ENCODE peak calls at places on chromosomes 12 and 14, in nine cellular contexts. Z is psoas muscle, F is WERI-Rb-1, K is kidney, N is mesothelial cell of epicardium, H is cardiac fibroblast, R is K562, U is progenitor cell of endocrine pancreas, W is activated B cell treated with CpG ODN at 0.5 μM for 24 hours. P is an unnamed sample.

GRCh38 chr12:116266220-116266619 is 11.3 kb downstream of the MED13L start:
- DNase-seq in W (no peak), N (no peak), U (no peak), H (peak), K (no peak), R (no peak), F (no peak), Z (no peak), P (no peak)

GRCh38 chr14:56125772-56126411 is 7.7 kb downstream of the PELI2 start:
- DNase-seq in R (no peak), U (no peak), W (no peak), N (no peak), F (peak), H (no peak), Z (no peak), K (no peak), P (no peak)

GRCh38 chr12:12779529-12779928 is 5.9 kb upstream of the APOLD1 start:
- DNase-seq in F (no peak), U (no peak), Z (no peak), H (peak), W (no peak), R (no peak), N (no peak), K (no peak), P (no peak)

GRCh38 chr14:70357985-70358384 is 1.5 kb downstream of the COX16 start:
- DNase-seq in Z (no peak), U (no peak), W (no peak), H (no peak), K (no peak), F (no peak), R (no peak), N (no peak), P (no peak)

GRCh38 chr12:32454075-32454474 is 54.7 kb downstream of the FGD4 start:
- DNase-seq in K (no peak), F (no peak), W (no peak), U (no peak), H (peak), N (no peak), Z (no peak), R (no peak), P (no peak)

GRCh38 chr14:52313493-52313881 is 625 bp upstream of the PTGER2 start:
- DNase-seq in U (no peak), N (no peak), K (no peak), W (no peak), H (no peak), R (no peak), Z (no peak), F (no peak), P (no peak)

GRCh38 chr12:125330645-125331341 is 265.6 kb downstream of the AACS start:
- DNase-seq in R (peak), U (peak), H (peak), K (peak), N (peak), F (peak), Z (peak), W (peak), P (peak)

GRCh38 chr12:122062832-122063690 is 15.5 kb upstream of the MLXIP start:
- DNase-seq in U (no peak), Z (no peak), W (no peak), K (peak), F (no peak), N (no peak), R (peak), H (peak), P (no peak)

GRCh38 chr12:85794551-85794950 is 41.7 kb downstream of the RASSF9 start:
- DNase-seq in R (no peak), F (no peak), N (no peak), U (no peak), W (no peak), H (peak), Z (no peak), K (no peak), P (no peak)

GRCh38 chr12:176321-177181 is 37.4 kb downstream of the SLC6A12 start:
- DNase-seq in N (no peak), W (no peak), H (peak), R (peak), Z (no peak), K (no peak), F (peak), U (no peak), P (no peak)

GRCh38 chr12:107027304-107028053 is 40.5 kb upstream of the MTERF2 start:
- DNase-seq in U (no peak), K (no peak), Z (no peak), N (no peak), F (no peak), H (peak), R (no peak), W (no peak), P (no peak)

GRCh38 chr12:108777156-108777555 is 45.8 kb upstream of the CORO1C start:
- DNase-seq in N (no peak), U (no peak), R (no peak), H (no peak), K (no peak), F (no peak), Z (no peak), W (no peak), P (no peak)

GRCh38 chr12:9699898-9700605 is 30.5 kb downstream of the CLEC2D start:
- DNase-seq in H (peak), W (no peak), F (no peak), Z (no peak), R (no peak), K (no peak), U (no peak), N (no peak), P (no peak)

GRCh38 chr14:55979096-55979495 is 139.1 kb upstream of the PELI2 start:
- DNase-seq in H (no peak), W (no peak), R (no peak), N (no peak), Z (no peak), F (no peak), U (no peak), K (no peak), P (no peak)

GRCh38 chr12:3493225-3494049 is 2.4 kb downstream of the PRMT8 start:
- DNase-seq in F (peak), W (no peak), K (no peak), U (no peak), Z (peak), R (no peak), H (no peak), N (no peak), P (no peak)

GRCh38 chr14:55127491-55127951 is 1.5 kb upstream of the LGALS3 start:
- DNase-seq in U (no peak), K (no peak), W (no peak), H (peak), N (no peak), F (no peak), R (no peak), Z (no peak), P (no peak)

GRCh38 chr12:120640840-120641833 is 711 bp downstream of the CABP1 start:
- DNase-seq in U (peak), N (peak), R (peak), F (no peak), K (peak), H (peak), Z (peak), W (peak), P (peak)

GRCh38 chr14:88271205-88271604 is 51.9 kb downstream of the KCNK10 start:
- DNase-seq in N (no peak), R (no peak), U (no peak), H (no peak), W (no peak), F (no peak), K (no peak), Z (no peak), P (no peak)

GRCh38 chr12:64699504-64700115 is 59.6 kb downstream of the GNS start:
- DNase-seq in W (no peak), R (no peak), U (no peak), F (no peak), K (no peak), H (peak), Z (no peak), N (no peak), P (no peak)

GRCh38 chr12:46585854-46586621 is 213.5 kb upstream of the SLC38A2 start:
- DNase-seq in F (no peak), Z (no peak), U (no peak), W (no peak), K (no peak), H (peak), N (no peak), R (peak), P (no peak)

GRCh38 chr12:80016684-80017083 is 81.8 kb upstream of the PPP1R12A start:
- DNase-seq in U (no peak), N (no peak), F (no peak), R (no peak), W (no peak), Z (no peak), H (no peak), K (no peak), P (no peak)

GRCh38 chr12:30795410-30795659 is 40.6 kb upstream of the CAPRIN2 start:
- DNase-seq in R (no peak), Z (no peak), H (no peak), K (no peak), U (no peak), F (no peak), N (no peak), W (no peak), P (no peak)
- TF ChIP-seq CTCF in R (no peak), Z (no peak), H (no peak), K (no peak), U (no peak), F (no peak), N (no peak), W (no peak), P (no peak)

GRCh38 chr12:48932878-48933277 is 7.6 kb upstream of the FKBP11 start:
- DNase-seq in Z (no peak), H (no peak), W (no peak), R (no peak), N (no peak), F (no peak), K (no peak), U (no peak), P (no peak)
- TF ChIP-seq CTCF in Z (no peak), H (no peak), W (no peak), R (no peak), N (no peak), F (no peak), K (no peak), U (no peak), P (no peak)

GRCh38 chr12:112929715-112930114 is 8.6 kb upstream of the OAS3 start:
- DNase-seq in W (no peak), U (no peak), R (no peak), N (no peak), H (no peak), F (no peak), K (no peak), Z (no peak), P (no peak)

GRCh38 chr12:112927925-112928324 is 10.3 kb upstream of the OAS3 start:
- DNase-seq in N (no peak), H (no peak), U (no peak), Z (no peak), K (no peak), W (no peak), F (no peak), R (no peak), P (no peak)

GRCh38 chr12:112927475-112927874 is 10.8 kb upstream of the OAS3 start:
- DNase-seq in K (no peak), N (no peak), W (no peak), U (no peak), Z (no peak), H (no peak), R (no peak), F (no peak), P (no peak)

GRCh38 chr12:112930350-112930749 is 7.9 kb upstream of the OAS3 start:
- DNase-seq in R (no peak), Z (no peak), W (no peak), H (no peak), U (no peak), F (no peak), N (no peak), K (no peak), P (no peak)

DNA sequence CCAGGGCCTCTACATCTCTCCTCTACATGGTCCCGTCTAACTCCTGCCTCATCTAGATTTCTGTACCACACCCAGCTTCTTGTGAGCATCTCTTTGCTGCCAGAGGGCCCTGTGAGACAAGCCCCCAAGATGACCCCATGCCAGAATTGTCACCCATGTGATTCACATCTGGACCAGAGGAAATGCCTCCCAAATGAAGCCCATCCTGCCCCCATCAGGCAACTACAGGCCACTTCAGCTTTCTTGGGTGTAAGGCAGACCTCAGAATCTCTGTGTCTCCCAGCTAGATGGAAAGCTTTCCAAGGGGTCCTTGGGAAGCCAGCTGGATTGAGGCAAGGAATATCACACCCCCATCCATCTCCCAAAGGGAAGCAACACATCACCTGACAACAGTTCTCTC is 9.3 kb upstream of the OAS3 start:
- DNase-seq in Z (no peak), H (no peak), W (no peak), N (no peak), U (no peak), R (no peak), K (no peak), F (no peak), P (no peak)
- TF ChIP-seq CTCF in Z (no peak), H (no peak), W (no peak), N (no peak), U (no peak), R (no peak), K (no peak), F (no peak), P (no peak)

GRCh38 chr14:74888164-74889158 is 6.7 kb downstream of the DLST start:
- DNase-seq in W (no peak), F (peak), U (no peak), H (peak), R (peak), N (no peak), Z (no peak), K (no peak), P (no peak)
- TF ChIP-seq CTCF in W (no peak), F (no peak), U (no peak), H (no peak), R (no peak), N (no peak), Z (no peak), K (no peak), P (no peak)